ENCODE peak calls at places on chromosome 7, in five cellular contexts. P is amniotic stem cell; M is stimulated activated CD4-positive, alpha-beta T cell treated with anti-CD3 and anti-CD28 coated beads, Interleukin-12 subunit alpha, Interleukin-12 subunit beta, amount 100 ng/mL, for 4 hours; N is NCI-H460; V is substantia nigra. Y is an unnamed sample.

GRCh38 chr7:29190349-29191045 is 4.1 kb upstream of the CHN2 start:
- DNase-seq in P (no peak), M (no peak), N (no peak), V (no peak), Y (no peak)

GRCh38 chr7:14197280-14197679 is 207.8 kb upstream of the ETV1 start:
- DNase-seq in P (no peak), M (no peak), N (no peak), V (no peak), Y (no peak)

GRCh38 chr7:102305414-102306268 is 19.0 kb downstream of the SH2B2 start:
- DNase-seq in P (no peak), M (no peak), N (no peak), V (no peak), Y (no peak)

GRCh38 chr7:122988333-122988732 is 7.2 kb downstream of the TAS2R16 start:
- DNase-seq in P (no peak), M (no peak), N (no peak), V (no peak), Y (no peak)

GRCh38 chr7:47227762-47228177 is 354.1 kb downstream of the TNS3 start:
- DNase-seq in P (peak), M (no peak), N (no peak), V (peak), Y (no peak)

GRCh38 chr7:44403176-44403759 is 77.9 kb upstream of the CAMK2B start:
- DNase-seq in P (no peak), M (no peak), N (no peak), V (no peak), Y (no peak)

GRCh38 chr7:8391353-8392062 is 41.9 kb upstream of the NXPH1 start:
- DNase-seq in P (no peak), M (no peak), N (no peak), V (no peak), Y (no peak)

GRCh38 chr7:76202666-76203030 is 952 bp downstream of the SRRM3 start:
- DNase-seq in P (no peak), M (no peak), N (no peak), V (no peak), Y (no peak)

GRCh38 chr7:108497082-108497725 is 28.7 kb downstream of the PNPLA8 start:
- DNase-seq in P (peak), M (peak), N (peak), V (no peak), Y (no peak)

GRCh38 chr7:80833289-80834104 is 85.4 kb downstream of the SEMA3C start:
- DNase-seq in P (no peak), M (no peak), N (no peak), V (no peak), Y (no peak)

GRCh38 chr7:38368191-38368605 is 94.8 kb upstream of the TARP start:
- DNase-seq in P (no peak), M (peak), N (peak), V (peak), Y (peak)

GRCh38 chr7:122143376-122143750 is 686 bp downstream of the AASS start:
- DNase-seq in P (no peak), M (no peak), N (no peak), V (peak), Y (peak)

GRCh38 chr7:39565538-39565937 is 666 bp upstream of the YAE1 start:
- DNase-seq in P (no peak), M (no peak), N (no peak), V (no peak), Y (no peak)

GRCh38 chr7:19920200-19920599 is 146.8 kb upstream of the TMEM196 start:
- DNase-seq in P (no peak), M (no peak), N (no peak), V (no peak), Y (no peak)

GRCh38 chr7:2936301-2936700 is 92.2 kb upstream of the GNA12 start:
- DNase-seq in P (no peak), M (no peak), N (no peak), V (no peak), Y (no peak)

Y was measured in activated naive CD4-positive, alpha-beta T cell treated with anti-CD3 and anti-CD28 coated beads, Interleukin-2, amount 50 U/mL, for 72 hours.